ENCODE peak calls at places on chromosomes 1 and 21, in four cellular contexts. M is sigmoid colon, G is esophagus squamous epithelium, W is H9. Y is an unnamed sample.

GRCh38 chr1:29711582-29712274 is 475.4 kb downstream of the PTPRU start:
- DNase-seq in G (no peak), W (no peak), M (no peak), Y (no peak)

GRCh38 chr1:29592731-29593130 is 356.4 kb downstream of the PTPRU start:
- DNase-seq in G (no peak), M (no peak), W (no peak), Y (no peak)

GRCh38 chr1:203197625-203198024 is 11.1 kb upstream of the CHI3L1 start:
- DNase-seq in M (peak), G (no peak), W (no peak), Y (no peak)

GRCh38 chr1:178172939-178173338 is 79.0 kb downstream of the RASAL2 start:
- DNase-seq in G (no peak), W (no peak), M (no peak), Y (no peak)

GRCh38 chr1:174692313-174692712 is 244.5 kb downstream of the GPR52 start:
- DNase-seq in G (no peak), M (no peak), W (no peak), Y (no peak)

GRCh38 chr1:219931033-219931432 is 2.7 kb upstream of the SLC30A10 start:
- DNase-seq in W (no peak), G (no peak), M (no peak), Y (no peak)

GRCh38 chr21:43697758-43698643 is 20.9 kb upstream of the PDXK start:
- DNase-seq in W (no peak), M (no peak), G (no peak), Y (peak)

GRCh38 chr1:111417755-111418154 is 9.8 kb downstream of the OVGP1 start:
- DNase-seq in W (no peak), G (no peak), M (no peak), Y (no peak)

GRCh38 chr1:221165331-221166161 is 286.3 kb downstream of the HLX start:
- DNase-seq in M (no peak), W (no peak), G (no peak), Y (no peak)

DNA sequence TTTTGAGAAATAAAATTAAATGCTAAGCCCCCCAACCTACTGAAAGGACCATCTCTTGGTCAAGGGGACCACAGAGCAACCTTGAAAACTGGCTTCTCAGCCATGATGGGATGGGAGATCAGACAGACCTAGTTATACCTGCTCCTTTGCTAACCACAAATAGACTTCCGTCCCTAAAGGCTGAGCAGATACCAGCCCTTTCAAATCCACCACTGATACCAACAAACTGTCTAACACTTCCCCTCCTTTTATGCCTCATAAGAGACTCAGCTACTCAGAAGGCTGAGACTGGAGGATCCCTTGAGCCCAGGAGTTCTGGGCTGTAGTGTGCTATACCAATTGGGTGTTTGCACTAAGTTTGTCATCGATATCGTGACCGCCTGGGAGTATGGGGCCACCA is 407.3 kb downstream of the SIPA1L2 start:
- DNase-seq in G (no peak), W (no peak), M (no peak), Y (no peak)
- H3K27ac ChIP-seq in G (peak), W (no peak), M (no peak), Y (no peak)

GRCh38 chr21:44834951-44835646 is 17.2 kb upstream of the SUMO3 start:
- DNase-seq in G (no peak), M (no peak), W (no peak), Y (no peak)

GRCh38 chr21:44836666-44837471 is 19.0 kb upstream of the SUMO3 start:
- DNase-seq in M (no peak), G (no peak), W (no peak), Y (no peak)

GRCh38 chr21:44837537-44837936 is 19.7 kb upstream of the SUMO3 start:
- DNase-seq in W (no peak), G (no peak), M (no peak), Y (no peak)

GRCh38 chr21:44835647-44835973 is 17.7 kb upstream of the SUMO3 start:
- DNase-seq in W (no peak), M (no peak), G (no peak), Y (no peak)

GRCh38 chr21:44836349-44836665 is 18.4 kb upstream of the SUMO3 start:
- DNase-seq in G (no peak), M (no peak), W (no peak), Y (no peak)
- H3K27ac ChIP-seq in G (no peak), M (no peak), W (no peak), Y (no peak)

GRCh38 chr1:245327842-245328241 is 173.1 kb downstream of the KIF26B start:
- DNase-seq in M (no peak), W (no peak), G (no peak), Y (no peak)
- H3K27ac ChIP-seq in M (no peak), W (no peak), G (no peak), Y (no peak)

DNA sequence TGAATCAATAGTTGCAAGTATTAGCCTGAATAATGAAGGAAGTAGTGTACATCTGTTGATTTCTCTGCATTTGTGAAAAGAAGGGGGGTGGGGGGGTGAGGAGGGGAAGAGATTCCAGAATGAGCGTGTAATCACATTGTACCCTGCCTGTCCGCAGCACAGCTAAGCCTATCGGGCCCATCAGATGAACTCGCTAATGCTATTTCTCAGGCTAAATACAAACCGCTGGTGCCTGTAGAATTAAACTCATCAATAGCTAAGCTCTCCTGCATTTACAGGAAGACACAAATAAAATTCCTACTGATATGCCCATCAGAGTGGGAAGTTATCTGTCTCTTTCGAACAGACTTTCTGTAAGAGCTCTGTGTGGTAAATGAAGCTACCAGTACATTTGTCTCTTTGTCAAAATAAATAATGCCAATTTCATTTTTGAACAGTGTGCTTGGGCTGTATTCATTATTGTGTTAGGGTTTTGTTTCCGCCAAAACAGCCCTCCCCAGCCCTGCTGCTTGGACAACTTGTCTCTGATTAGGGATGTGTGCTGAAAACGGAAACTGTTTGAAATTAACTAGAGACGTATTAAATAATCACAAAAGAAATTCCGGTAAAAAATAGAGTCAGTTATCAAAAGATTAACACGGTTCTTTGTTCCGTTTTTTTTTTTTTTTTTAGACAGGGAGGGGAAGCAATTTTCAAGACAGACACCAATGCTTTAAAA is 305.4 kb downstream of the TTLL7 start:
- DNase-seq in M (no peak), W (no peak), G (no peak), Y (no peak)
- H3K27ac ChIP-seq in M (no peak), W (peak), G (peak), Y (no peak)

GRCh38 chr1:115924730-115925129 is 51.6 kb upstream of the SLC22A15 start:
- DNase-seq in M (no peak), W (peak), G (no peak), Y (no peak)
- H3K27ac ChIP-seq in M (no peak), W (peak), G (no peak), Y (no peak)

GRCh38 chr1:145891587-145892485 is 6.2 kb upstream of the ANKRD35 start:
- DNase-seq in W (peak), G (no peak), M (peak), Y (peak)

GRCh38 chr1:145892486-145893087 is 6.9 kb upstream of the ANKRD35 start:
- DNase-seq in W (no peak), M (no peak), G (no peak), Y (no peak)

GRCh38 chr1:145893306-145894055 is 7.8 kb upstream of the ANKRD35 start:
- DNase-seq in W (no peak), G (no peak), M (no peak), Y (no peak)

GRCh38 chr1:145889722-145890121 is 4.1 kb upstream of the ANKRD35 start:
- DNase-seq in W (no peak), M (no peak), G (no peak), Y (no peak)

GRCh38 chr1:145891143-145891542 is 5.5 kb upstream of the ANKRD35 start:
- DNase-seq in G (no peak), W (no peak), M (no peak), Y (no peak)
- H3K27ac ChIP-seq in G (peak), W (no peak), M (peak), Y (peak)

GRCh38 chr1:234721476-234722266 is 111.7 kb upstream of the IRF2BP2 start:
- DNase-seq in W (no peak), M (peak), G (no peak), Y (no peak)

GRCh38 chr1:234720709-234721436 is 110.9 kb upstream of the IRF2BP2 start:
- DNase-seq in M (peak), G (no peak), W (no peak), Y (no peak)

GRCh38 chr1:234718509-234719453 is 108.8 kb upstream of the IRF2BP2 start:
- DNase-seq in G (no peak), M (peak), W (no peak), Y (no peak)

GRCh38 chr1:234722267-234722704 is 112.3 kb upstream of the IRF2BP2 start:
- DNase-seq in M (peak), G (no peak), W (no peak), Y (no peak)

DNA sequence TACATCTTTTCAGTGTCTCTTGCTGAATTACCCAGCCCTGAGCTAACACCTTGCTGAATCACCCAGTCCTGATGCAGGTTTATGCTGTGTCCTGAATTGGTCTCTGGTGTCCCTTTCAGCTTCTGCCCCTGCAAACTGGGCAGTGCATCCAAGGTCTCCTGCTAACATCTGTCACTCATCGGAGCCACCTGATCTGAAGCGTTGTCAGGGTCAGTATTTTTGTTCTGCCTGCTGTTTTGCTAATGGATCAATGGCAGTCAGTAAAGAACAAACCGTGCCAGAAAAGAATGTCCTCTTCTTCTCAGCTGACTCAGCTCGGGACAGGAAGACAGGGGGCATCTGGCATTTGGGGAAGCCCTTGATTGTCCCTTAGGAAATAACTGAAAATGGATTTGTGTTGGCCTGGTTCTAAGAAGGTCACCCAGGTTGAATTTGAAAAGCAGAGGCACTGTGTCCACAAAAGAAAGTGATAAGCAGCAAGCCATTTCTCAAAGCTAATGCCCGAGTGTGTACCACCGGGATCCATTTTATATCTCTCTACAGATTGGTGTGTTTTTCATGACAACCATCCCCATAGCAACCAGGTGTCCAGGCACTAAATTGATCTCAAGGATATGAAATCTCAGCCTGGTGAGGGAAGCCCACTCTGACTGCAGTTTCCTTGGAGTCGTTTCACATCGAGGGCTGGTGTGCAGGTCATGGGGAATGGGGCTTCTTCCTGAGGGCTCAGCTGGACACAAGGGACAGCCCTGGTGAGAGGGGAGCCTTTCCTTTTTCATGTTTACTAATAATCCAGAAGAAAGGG is 109.7 kb upstream of the IRF2BP2 start:
- DNase-seq in W (peak), M (peak), G (no peak), Y (no peak)
- H3K27ac ChIP-seq in W (no peak), M (peak), G (peak), Y (peak)

Y was measured in lower lobe of right lung.